ENCODE peak calls at places on chromosomes 4 and X, in four cellular contexts. F, Q, U and X are unnamed samples.
A peak's percentile ranks its signal among the peaks of the same experiment; 100 is the strongest.

GRCh38 chrX:39777623-39778025 is 320.1 kb downstream of the BCOR start:
- DNase-seq in F (no peak), Q (no peak), U (no peak), X (no peak)

GRCh38 chr4:123740236-123740635 is 343.6 kb downstream of the SPRY1 start:
- DNase-seq in F (no peak), Q (no peak), U (no peak), X (no peak)

GRCh38 chrX:37423864-37424569 is 74.9 kb downstream of the PRRG1 start:
- DNase-seq in F (peak; percentile 29), Q (no peak), U (no peak), X (no peak)

GRCh38 chrX:56564182-56564885 is 907 bp downstream of the UBQLN2 start:
- DNase-seq in F (peak; percentile 49), Q (peak; percentile 2), U (peak; percentile 7), X (peak; percentile 18)

GRCh38 chr4:71501992-71502391 is 163.2 kb downstream of the SLC4A4 start:
- DNase-seq in F (no peak), Q (no peak), U (no peak), X (no peak)

GRCh38 chrX:74377282-74377681 is 44.0 kb upstream of the SLC16A2 start:
- DNase-seq in F (no peak), Q (no peak), U (no peak), X (no peak)

GRCh38 chr4:77815651-77816050 is 3.5 kb downstream of the CNOT6L start:
- DNase-seq in F (no peak), Q (no peak), U (no peak), X (no peak)

GRCh38 chr4:80107374-80107773 is 34.3 kb upstream of the ANTXR2 start:
- DNase-seq in F (no peak), Q (no peak), U (no peak), X (no peak)

GRCh38 chrX:2134782-2135181 is 366.0 kb downstream of the DHRSX start:
- DNase-seq in F (no peak), Q (no peak), U (no peak), X (no peak)

DNA sequence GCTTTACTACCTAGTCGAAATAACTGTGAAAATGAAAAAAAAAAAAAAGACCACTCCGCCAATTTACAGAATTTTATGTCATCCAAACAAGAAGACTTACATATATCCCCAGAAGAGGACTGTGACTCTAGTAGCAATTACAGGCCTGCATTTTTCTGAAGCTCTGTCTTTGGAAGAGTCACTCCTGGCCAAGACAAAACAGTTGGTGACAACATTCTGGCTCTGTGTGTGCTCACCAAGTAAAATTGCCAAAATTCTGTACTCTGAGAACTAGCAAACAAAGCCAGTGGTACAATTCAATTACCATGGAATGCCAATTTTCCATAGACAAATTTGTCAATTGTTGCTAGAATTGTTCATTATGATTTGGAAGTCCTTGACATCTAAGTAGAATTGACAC is 311.1 kb downstream of the PDGFC start:
- DNase-seq in F (no peak), Q (no peak), U (no peak), X (no peak)
- TF ChIP-seq MAZ in F (no peak), Q (no peak), U (no peak), X (no peak)

DNA sequence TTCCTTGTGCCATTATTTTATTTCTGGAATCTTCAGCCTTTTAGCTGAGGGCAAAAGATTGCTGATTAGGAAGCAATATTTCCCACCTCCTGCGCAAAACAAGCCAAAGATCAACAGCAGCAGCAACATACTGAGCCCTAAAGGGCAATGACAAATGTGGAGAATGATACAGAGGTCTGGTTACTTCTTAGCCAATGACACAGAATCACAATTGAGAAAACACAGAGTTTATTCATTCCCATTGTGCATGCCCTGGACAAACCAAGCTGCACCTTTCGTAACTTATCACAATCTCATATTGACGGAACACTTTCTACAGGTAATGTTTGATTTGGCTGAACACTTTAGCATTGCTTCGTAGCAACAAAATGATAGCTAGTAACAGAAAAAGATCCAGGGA is 13.4 kb downstream of the F9 start:
- DNase-seq in F (no peak), Q (no peak), U (no peak), X (no peak)
- TF ChIP-seq RAD21 in F (no peak), Q (no peak), U (no peak), X (no peak)

GRCh38 chr4:154001187-154001586 is 212.3 kb upstream of the SFRP2 start:
- DNase-seq in F (no peak), Q (no peak), U (no peak), X (no peak)

DNA sequence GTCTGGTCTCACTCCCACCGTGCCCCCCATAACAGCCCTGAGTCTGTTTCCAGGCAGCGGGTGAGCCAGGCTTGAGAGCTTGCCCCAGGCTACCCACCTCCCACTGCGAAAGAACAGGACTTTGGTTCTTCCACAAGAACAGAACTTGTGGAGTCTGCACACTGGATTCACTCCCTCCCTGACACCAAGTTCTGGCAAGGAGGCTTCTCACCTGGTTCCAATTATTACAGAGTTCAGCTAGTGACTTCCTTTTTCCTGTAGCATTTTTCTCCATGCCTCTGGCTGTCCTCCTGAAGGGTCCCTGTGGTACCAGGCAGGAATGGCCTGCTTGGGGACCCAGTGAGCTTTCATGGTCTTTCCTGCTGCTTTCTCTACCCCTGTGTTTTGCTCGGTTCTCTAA is 208.6 kb upstream of the SFRP2 start:
- DNase-seq in F (no peak), Q (no peak), U (no peak), X (no peak)
- TF ChIP-seq MAZ in F (no peak), Q (no peak), U (no peak), X (no peak)

DNA sequence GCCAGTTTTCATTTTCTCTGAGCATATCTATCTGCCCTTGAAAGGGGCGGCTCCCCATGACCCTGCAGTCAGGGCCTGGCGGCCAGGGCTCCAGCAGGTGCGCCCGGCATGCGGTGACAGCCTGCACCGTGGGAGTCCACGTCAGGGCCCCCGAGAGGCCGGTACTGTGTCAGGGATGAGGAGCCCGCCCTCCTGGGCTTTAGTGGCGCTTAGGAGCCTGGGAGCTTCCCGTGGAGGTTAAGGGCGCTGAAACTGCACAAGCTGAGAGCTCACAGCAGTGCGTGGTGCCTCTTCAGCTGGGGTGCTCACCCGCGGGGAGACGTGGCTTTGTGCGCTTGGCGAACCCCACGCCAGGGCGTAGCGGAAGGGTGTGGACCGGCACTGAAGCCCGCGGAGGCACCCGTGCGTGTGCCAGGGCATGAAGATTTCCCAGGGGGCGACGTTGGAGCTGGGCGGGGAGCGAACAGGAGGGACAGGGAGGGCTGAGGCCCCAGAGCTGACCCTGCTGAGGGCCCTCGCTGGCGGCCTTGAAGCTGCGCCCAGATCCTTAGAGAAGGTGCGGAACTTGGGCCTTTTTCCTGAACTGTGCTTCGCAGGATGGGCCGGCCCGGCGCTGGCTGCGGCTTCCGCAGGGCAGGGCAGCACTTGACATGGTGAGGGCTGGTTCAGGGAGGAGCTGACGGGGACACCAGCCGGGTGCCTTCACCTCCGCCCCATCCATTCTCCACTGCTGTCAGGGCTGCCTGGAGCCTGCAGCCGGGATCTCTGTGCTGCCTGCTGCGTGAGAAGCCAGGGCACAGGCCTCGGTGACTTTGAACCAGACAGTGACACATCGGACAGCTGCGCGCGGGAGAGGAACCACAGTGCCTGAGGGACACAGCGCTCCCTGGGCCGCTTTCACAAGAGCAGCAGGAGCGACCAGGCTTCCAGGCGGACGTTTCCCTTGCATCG is 32.9 kb downstream of the HTT-AS start:
- DNase-seq in F (peak; percentile 48), Q (peak; percentile 55), U (no peak), X (no peak)
- TF ChIP-seq RAD21 in F (no peak), Q (no peak), U (no peak), X (no peak)

DNA sequence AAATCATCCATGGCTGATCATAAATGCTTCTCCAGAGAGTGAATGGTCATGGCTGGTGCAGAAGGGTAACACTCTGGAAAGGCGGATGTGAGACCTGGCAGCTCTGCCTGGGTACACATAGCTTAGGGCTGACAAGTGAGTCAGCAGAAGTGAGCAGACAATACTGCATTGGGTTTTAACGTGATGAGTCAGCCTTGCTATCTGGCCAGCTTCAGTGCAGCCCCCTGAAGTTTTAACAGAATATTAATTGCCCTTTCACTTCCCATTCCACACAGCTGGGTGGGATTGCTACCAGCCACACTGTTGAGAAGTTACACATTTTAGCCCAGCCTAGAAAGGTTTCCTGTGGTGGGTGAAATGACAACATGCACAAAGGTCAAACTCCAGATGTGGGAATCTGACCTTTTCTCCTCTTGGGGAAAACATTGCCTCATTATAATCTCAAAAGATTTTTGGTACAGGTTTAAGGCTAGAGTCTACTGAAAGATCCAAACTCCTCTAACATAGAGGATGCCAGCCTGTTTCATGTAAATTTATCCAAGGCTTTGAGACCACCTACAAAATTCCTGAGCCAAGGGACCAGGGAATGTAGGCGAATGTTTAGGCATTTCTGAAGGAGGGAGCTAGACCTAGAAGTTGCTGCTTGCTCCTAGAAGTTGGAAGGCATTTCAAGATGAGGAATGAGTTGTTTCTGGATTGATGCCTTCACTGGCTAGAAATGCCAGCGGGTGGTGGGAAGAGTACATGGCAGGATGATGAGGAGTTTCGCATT is 230.3 kb upstream of the PGRMC2 start:
- DNase-seq in F (peak; percentile 98), Q (peak; percentile 68), U (peak; percentile 70), X (peak; percentile 93)
- TF ChIP-seq MAZ in F (peak; percentile 54), Q (no peak), U (peak; percentile 64), X (no peak)

GRCh38 chr4:141215030-141215429 is 5.7 kb upstream of the ZNF330 start:
- DNase-seq in F (no peak), Q (no peak), U (no peak), X (no peak)
- TF ChIP-seq RAD21 in F (no peak), Q (no peak), U (no peak), X (no peak)

GRCh38 chrX:134258202-134258601 is 21.2 kb downstream of the CCDC160 start:
- DNase-seq in F (no peak), Q (no peak), U (no peak), X (no peak)

GRCh38 chrX:134251241-134251640 is 14.3 kb downstream of the CCDC160 start:
- DNase-seq in F (no peak), Q (no peak), U (no peak), X (no peak)

GRCh38 chrX:134256684-134257083 is 19.7 kb downstream of the CCDC160 start:
- DNase-seq in F (no peak), Q (no peak), U (no peak), X (no peak)

GRCh38 chrX:134255555-134255954 is 18.6 kb downstream of the CCDC160 start:
- DNase-seq in F (no peak), Q (no peak), U (no peak), X (no peak)

GRCh38 chrX:134254511-134254910 is 17.5 kb downstream of the CCDC160 start:
- DNase-seq in F (no peak), Q (no peak), U (no peak), X (no peak)
- TF ChIP-seq MAZ in F (no peak), Q (no peak), U (no peak), X (no peak)

DNA sequence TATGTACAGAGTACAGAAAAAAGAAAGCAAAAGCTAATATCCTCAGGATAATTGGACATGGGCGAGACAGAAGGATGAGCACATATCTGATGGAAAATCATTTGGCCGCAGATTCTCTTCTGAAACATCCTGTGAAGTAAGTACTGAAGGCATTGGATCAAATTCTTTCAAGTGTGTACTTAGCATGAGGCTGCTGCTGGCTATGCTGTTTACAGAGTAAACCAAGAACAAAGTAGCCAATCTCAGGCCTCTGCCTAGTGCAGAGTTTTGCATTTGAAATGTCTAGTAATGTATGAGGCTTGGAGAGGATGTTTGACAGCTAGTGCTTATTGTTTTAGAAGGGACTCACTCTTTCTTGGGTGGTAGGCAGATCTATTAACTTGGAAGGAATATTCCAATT is 128.5 kb downstream of the MAGEC2 start:
- DNase-seq in F (no peak), Q (no peak), U (no peak), X (no peak)
- TF ChIP-seq RAD21 in F (no peak), Q (no peak), U (no peak), X (no peak)

GRCh38 chr4:43918377-43918776 is 530.2 kb downstream of the KCTD8 start:
- DNase-seq in F (no peak), Q (no peak), U (no peak), X (no peak)
- TF ChIP-seq MAZ in F (no peak), Q (no peak), U (no peak), X (no peak)